ENCODE peak calls at places on chromosomes 4 and X, in six cellular contexts. F is stimulated activated CD4-positive, alpha-beta T cell treated with anti-CD3 and anti-CD28 coated beads, TNF-alpha, amount 100 ng/mL, for 1 hour; Y is GM10248; X is A172; B is activated CD4-positive, alpha-beta T cell treated with anti-CD3 and anti-CD28 coated beads, Interleukin-2, amount 10 ng/mL, durations not matched to agents 7 days and 5 days; V is fibroblast of the aortic adventitia. L is an unnamed sample.
A peak's percentile ranks its signal among the peaks of the same experiment; 100 is the strongest.

GRCh38 chr4:188822698-188823097 is 683.5 kb downstream of the TRIML1 start:
- DNase-seq in Y (no peak), F (no peak), V (no peak), X (peak; percentile 47), B (no peak), L (peak; percentile 1)

GRCh38 chrX:86133761-86134160 is 14.5 kb upstream of the DACH2 start:
- DNase-seq in F (no peak), Y (no peak), V (peak; percentile 28), B (no peak), X (no peak), L (no peak)

GRCh38 chr4:7824218-7824617 is 115.4 kb downstream of the AFAP1 start:
- DNase-seq in X (no peak), B (no peak), Y (no peak), V (peak; percentile 76), F (no peak), L (no peak)

GRCh38 chr4:45502471-45502870 is 621.4 kb downstream of the GABRG1 start:
- DNase-seq in X (no peak), F (no peak), B (no peak), V (no peak), Y (no peak), L (no peak)

GRCh38 chr4:184892999-184893398 is 67.2 kb upstream of the ACSL1 start:
- DNase-seq in V (no peak), Y (no peak), X (no peak), B (no peak), F (no peak), L (no peak)

GRCh38 chrX:73127700-73128241 is 48.5 kb upstream of the PABPC1L2A start:
- DNase-seq in F (no peak), Y (no peak), B (no peak), V (no peak), X (peak; percentile 14), L (no peak)

GRCh38 chr4:155657169-155657568 is 9.5 kb upstream of the GUCY1A1 start:
- DNase-seq in F (no peak), B (no peak), Y (no peak), V (no peak), X (no peak), L (no peak)

GRCh38 chr4:1293981-1294380 is 4.3 kb downstream of the MAEA start:
- DNase-seq in F (no peak), Y (no peak), X (no peak), B (no peak), V (peak; percentile 38), L (no peak)

GRCh38 chr4:6591305-6591704 is 16.3 kb downstream of the MAN2B2 start:
- DNase-seq in Y (peak; percentile 44), X (no peak), F (no peak), V (no peak), B (no peak), L (no peak)

GRCh38 chr4:177802149-177802548 is 359.9 kb upstream of the AGA start:
- DNase-seq in B (no peak), Y (no peak), F (no peak), V (no peak), X (no peak), L (no peak)

GRCh38 chr4:55500072-55500471 is 46.6 kb downstream of the CLOCK start:
- DNase-seq in Y (no peak), F (no peak), X (no peak), B (no peak), V (no peak), L (no peak)

GRCh38 chr4:40720931-40721330 is 28.8 kb upstream of the NSUN7 start:
- DNase-seq in F (no peak), X (no peak), V (no peak), Y (no peak), B (no peak), L (no peak)

GRCh38 chr4:84324850-84325249 is 174.2 kb downstream of the NKX6-1 start:
- DNase-seq in X (no peak), Y (no peak), B (no peak), V (peak; percentile 1), F (no peak), L (no peak)

GRCh38 chr4:24164797-24165196 is 274.9 kb upstream of the PPARGC1A start:
- DNase-seq in V (no peak), X (no peak), B (no peak), Y (no peak), F (no peak), L (no peak)

GRCh38 chrX:10028283-10029104 is 61.3 kb downstream of the CLDN34 start:
- DNase-seq in F (no peak), Y (no peak), B (no peak), X (no peak), V (no peak), L (no peak)

GRCh38 chr4:151169223-151169622 is 69.8 kb downstream of the RPS3A start:
- DNase-seq in V (peak; percentile 99), X (no peak), B (no peak), F (no peak), Y (no peak), L (peak; percentile 5)

GRCh38 chr4:64935469-64936001 is 526.3 kb upstream of the TECRL start:
- DNase-seq in X (no peak), B (no peak), F (no peak), V (no peak), Y (no peak), L (no peak)

GRCh38 chr4:145773581-145774234 is 93.8 kb downstream of the C4orf51 start:
- DNase-seq in X (no peak), F (no peak), V (peak; percentile 57), Y (peak; percentile 29), B (no peak), L (no peak)

GRCh38 chrX:45714864-45715263 is 514.2 kb upstream of the DIPK2B start:
- DNase-seq in B (no peak), F (no peak), V (peak; percentile 64), Y (no peak), X (peak; percentile 92), L (peak; percentile 67)

GRCh38 chr4:188955066-188955465 is 815.8 kb downstream of the TRIML1 start:
- DNase-seq in F (no peak), Y (no peak), X (no peak), V (no peak), B (no peak), L (no peak)

GRCh38 chr4:126526335-126526734 is 1106.4 kb upstream of the INTU start:
- DNase-seq in X (no peak), Y (no peak), B (no peak), V (no peak), F (no peak), L (no peak)

GRCh38 chr4:144894525-144894924 is 203.5 kb downstream of the ANAPC10 start:
- DNase-seq in X (peak; percentile 69), Y (no peak), F (no peak), B (no peak), V (peak; percentile 79), L (no peak)

GRCh38 chr4:70688795-70689231 is 481 bp downstream of the UTP3 start:
- DNase-seq in Y (no peak), X (peak; percentile 3), V (no peak), B (peak; percentile 14), F (no peak), L (no peak)

GRCh38 chr4:168907119-168907698 is 102.8 kb downstream of the CBR4 start:
- DNase-seq in X (peak; percentile 3), V (peak; percentile 11), F (no peak), Y (no peak), B (no peak), L (no peak)

GRCh38 chrX:57752866-57753265 is 72.8 kb upstream of the NLRP2B start:
- DNase-seq in Y (no peak), V (no peak), B (no peak), F (no peak), X (no peak), L (no peak)

GRCh38 chr4:1570291-1571164 is 113.6 kb downstream of the FAM53A start:
- DNase-seq in F (no peak), Y (no peak), V (no peak), X (no peak), B (no peak), L (no peak)

GRCh38 chr4:8336412-8337075 is 67.0 kb downstream of the HTRA3 start:
- DNase-seq in X (peak; percentile 60), B (no peak), F (no peak), Y (no peak), V (no peak), L (no peak)

GRCh38 chr4:89570931-89571330 is 263.3 kb upstream of the GPRIN3 start:
- DNase-seq in Y (no peak), X (no peak), B (no peak), V (no peak), F (no peak), L (no peak)